ENCODE peak calls at places on chromosomes 16 and 17, in nine cellular contexts. L is left ventricle myocardium inferior, X is breast epithelium, O is mammary epithelial cell, V is Panc1, M is A673, N is esophagus muscularis mucosa, R is Peyer's patch, E is adrenal gland. C is an unnamed sample. For H3K4me1, the result is how much of the 10 kb centered on the place peaks cover.

GRCh38 chr16:75116081-75116910 is at the start of gene LDHD:
- DNase-seq in L (peak), X (peak), O (peak), V (no peak), M (no peak), N (no peak), R (no peak), E (peak), C (peak)

GRCh38 chr17:37168731-37169353 is 206.9 kb upstream of the C17orf78 start:
- DNase-seq in L (no peak), X (no peak), O (no peak), V (no peak), M (no peak), N (no peak), R (no peak), E (no peak), C (no peak)

GRCh38 chr17:40309031-40309937 is at the start of gene RARA:
- DNase-seq in L (peak), X (no peak), O (no peak), V (no peak), M (no peak), N (no peak), R (no peak), E (no peak), C (peak)

GRCh38 chr17:15493031-15493750 is 25.8 kb upstream of the CDRT4 start:
- DNase-seq in L (no peak), X (no peak), O (no peak), V (no peak), M (no peak), N (no peak), R (no peak), E (no peak), C (no peak)

GRCh38 chr17:36640346-36640745 is 39.0 kb downstream of the MRM1 start:
- DNase-seq in L (no peak), X (no peak), O (no peak), V (no peak), M (no peak), N (no peak), R (no peak), E (no peak), C (no peak)

GRCh38 chr16:88883946-88884345 is 17.5 kb upstream of the PABPN1L start:
- DNase-seq in L (no peak), X (no peak), O (no peak), V (no peak), M (no peak), N (no peak), R (no peak), E (no peak), C (no peak)

GRCh38 chr16:4687946-4688673 is 5.3 kb upstream of the NUDT16L1 start:
- DNase-seq in L (no peak), X (no peak), O (no peak), V (no peak), M (no peak), N (no peak), R (no peak), E (peak), C (peak)

GRCh38 chr16:11303405-11304138 is 22.4 kb upstream of the PRM1 start:
- DNase-seq in L (no peak), X (peak), O (peak), V (no peak), M (no peak), N (no peak), R (no peak), E (no peak), C (peak)

GRCh38 chr16:89093602-89094251 is at the start of gene ACSF3:
- DNase-seq in L (peak), X (no peak), O (peak), V (no peak), M (peak), N (no peak), R (peak), E (peak), C (peak)

DNA sequence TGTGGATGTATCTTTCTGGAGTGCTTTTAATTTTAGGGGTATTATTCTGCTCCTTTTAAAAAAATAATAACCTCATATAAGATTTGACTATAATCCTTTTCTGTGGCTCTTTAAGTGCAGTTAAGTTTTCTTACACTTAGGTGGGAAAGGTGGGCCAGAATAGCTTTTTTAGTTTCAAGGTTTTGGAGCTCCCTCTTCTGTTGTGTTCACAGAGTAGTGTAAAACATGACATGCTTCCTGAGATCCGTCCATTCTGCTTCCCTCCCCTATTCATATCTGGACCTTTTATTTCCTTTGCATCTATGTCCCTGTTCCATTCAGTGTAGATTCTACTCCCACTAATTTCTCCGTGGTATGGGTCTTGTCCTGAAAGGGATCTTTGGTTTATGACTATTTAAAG is 12.8 kb downstream of the LRRC36 start:
- DNase-seq in L (no peak), X (no peak), O (no peak), V (no peak), M (no peak), N (peak), R (no peak), E (no peak), C (no peak)
- TF ChIP-seq CTCF in L (peak), X (no peak), O (no peak), V (no peak), M (peak), N (no peak), R (no peak), E (no peak), C (no peak)

GRCh38 chr17:31490019-31490383 is 98.5 kb downstream of the RAB11FIP4 start:
- DNase-seq in L (no peak), X (no peak), O (no peak), V (no peak), M (no peak), N (no peak), R (no peak), E (no peak), C (no peak)
- H3K4me3 ChIP-seq in L (no peak), X (no peak), O (no peak), V (no peak), M (no peak), N (no peak), R (peak), E (no peak), C (no peak)

GRCh38 chr16:86823125-86823524 is 244.8 kb downstream of the FOXL1 start:
- DNase-seq in L (no peak), X (no peak), O (no peak), V (peak), M (no peak), N (no peak), R (no peak), E (no peak), C (no peak)
- H3K4me1 ChIP-seq in L (under half), X (under half), O (under half), V (under half), M (under half), N (under half), R (under half), E (under half), C (under half)

GRCh38 chr17:48951572-48951971 is 6.9 kb upstream of the SNF8 start:
- DNase-seq in L (no peak), X (no peak), O (no peak), V (no peak), M (no peak), N (no peak), R (no peak), E (no peak), C (no peak)

GRCh38 chr17:48952904-48953303 is 8.3 kb upstream of the SNF8 start:
- DNase-seq in L (no peak), X (no peak), O (no peak), V (no peak), M (no peak), N (no peak), R (no peak), E (no peak), C (no peak)

DNA sequence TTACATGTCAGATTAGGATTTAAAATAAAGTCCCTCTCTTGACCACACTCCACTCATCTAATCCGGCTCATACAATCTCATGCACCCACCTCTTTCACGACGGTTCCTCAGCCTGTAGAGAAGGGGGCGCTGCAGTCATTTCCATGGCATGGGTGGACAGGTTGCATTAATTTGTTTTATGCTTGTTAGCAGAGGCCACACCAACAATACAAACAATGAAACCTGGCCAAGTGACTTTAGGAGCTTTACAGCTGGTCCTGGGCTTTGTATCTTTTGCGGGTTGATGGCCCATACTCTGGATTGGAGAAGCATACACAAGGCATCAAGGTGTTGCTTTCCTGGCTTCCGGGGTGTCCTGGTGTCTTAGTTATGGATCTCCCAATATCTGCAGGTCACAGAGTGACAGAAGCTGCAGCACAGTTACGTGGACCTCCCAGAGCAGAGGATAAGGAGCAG is 9.7 kb upstream of the SNF8 start:
- DNase-seq in L (no peak), X (no peak), O (no peak), V (no peak), M (peak), N (no peak), R (no peak), E (no peak), C (no peak)
- TF ChIP-seq CTCF in L (no peak), X (no peak), O (peak), V (peak), M (peak), N (no peak), R (no peak), E (no peak), C (no peak)

GRCh38 chr17:44355310-44355640 is 8.4 kb downstream of the FAM171A2 start:
- DNase-seq in L (no peak), X (no peak), O (no peak), V (no peak), M (no peak), N (no peak), R (no peak), E (no peak), C (no peak)

GRCh38 chr17:44353656-44354331 is 8.7 kb downstream of the GRN start:
- DNase-seq in L (peak), X (no peak), O (no peak), V (no peak), M (peak), N (no peak), R (no peak), E (no peak), C (peak)

GRCh38 chr17:44356241-44356640 is 7.4 kb downstream of the FAM171A2 start:
- DNase-seq in L (no peak), X (no peak), O (no peak), V (no peak), M (no peak), N (no peak), R (no peak), E (no peak), C (no peak)

GRCh38 chr17:44355642-44356099 is 8.0 kb downstream of the FAM171A2 start:
- DNase-seq in L (no peak), X (no peak), O (no peak), V (no peak), M (no peak), N (no peak), R (no peak), E (no peak), C (no peak)

GRCh38 chr17:44354582-44355309 is 8.9 kb downstream of the FAM171A2 start:
- DNase-seq in L (peak), X (no peak), O (no peak), V (no peak), M (no peak), N (no peak), R (peak), E (no peak), C (no peak)
- H3K4me3 ChIP-seq in L (peak), X (peak), O (no peak), V (no peak), M (no peak), N (peak), R (peak), E (peak), C (no peak)

GRCh38 chr16:85651822-85652430 is 36.8 kb downstream of the GINS2 start:
- DNase-seq in L (no peak), X (no peak), O (no peak), V (no peak), M (peak), N (no peak), R (no peak), E (peak), C (peak)

GRCh38 chr16:85652431-85653221 is 36.1 kb downstream of the GINS2 start:
- DNase-seq in L (peak), X (no peak), O (no peak), V (no peak), M (peak), N (peak), R (no peak), E (peak), C (no peak)

GRCh38 chr16:85649978-85650863 is 37.1 kb downstream of the GSE1 start:
- DNase-seq in L (no peak), X (no peak), O (no peak), V (no peak), M (peak), N (no peak), R (no peak), E (no peak), C (no peak)

GRCh38 chr16:85649411-85649977 is 36.4 kb downstream of the GSE1 start:
- DNase-seq in L (no peak), X (no peak), O (no peak), V (no peak), M (no peak), N (no peak), R (no peak), E (no peak), C (no peak)

DNA sequence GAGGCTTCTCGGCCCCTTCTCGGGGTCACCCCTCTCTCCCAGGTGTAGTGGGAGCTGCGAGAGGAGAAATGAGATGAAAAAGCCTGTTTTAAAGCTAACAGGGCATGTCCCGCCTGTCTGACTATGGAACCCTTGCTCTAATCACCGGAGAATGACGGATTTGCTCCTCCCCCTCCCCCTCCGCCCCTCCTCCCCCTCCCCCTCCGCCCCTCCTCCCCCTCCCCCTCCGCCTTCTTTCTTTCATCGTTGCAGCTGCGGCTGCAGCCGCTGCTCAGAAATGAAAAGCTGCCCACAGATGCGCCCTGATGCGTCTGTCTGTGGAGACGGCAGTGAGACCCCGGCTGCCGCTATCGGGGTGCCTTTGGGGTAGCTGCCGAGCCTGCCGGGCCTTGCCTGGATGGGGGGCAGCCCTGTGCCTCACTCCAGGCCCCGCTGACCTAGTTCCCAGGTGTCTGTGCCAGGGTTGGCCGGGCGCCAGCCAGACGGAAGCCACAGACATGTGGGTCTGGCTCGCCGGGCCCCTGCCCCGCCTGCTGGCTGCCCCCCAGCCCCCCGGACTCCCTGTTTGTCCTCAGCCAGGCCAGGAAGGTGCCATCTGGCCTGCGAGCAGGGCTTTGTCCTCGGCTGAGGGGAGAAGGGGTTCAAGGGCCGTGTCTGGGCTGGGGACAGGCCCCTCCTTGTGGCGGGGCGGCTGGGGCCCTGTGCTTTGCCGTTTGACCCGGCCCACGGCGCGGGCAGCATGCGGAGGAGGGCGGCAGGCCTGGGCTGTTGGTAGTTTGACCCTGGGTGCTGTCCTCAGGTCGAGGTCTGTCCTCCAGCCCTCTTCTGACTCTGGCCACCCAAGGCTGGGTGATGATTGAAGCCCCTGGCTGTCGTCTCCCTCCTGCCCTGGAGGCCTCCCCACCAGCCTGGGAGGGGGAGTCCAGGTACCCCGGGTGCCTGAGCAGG is 37.6 kb downstream of the GINS2 start:
- DNase-seq in L (peak), X (no peak), O (no peak), V (no peak), M (peak), N (no peak), R (no peak), E (peak), C (no peak)
- H3K4me1 ChIP-seq in L (under half), X (under half), O (under half), V (half or more), M (half or more), N (under half), R (under half), E (under half), C (under half)

GRCh38 chr17:49850772-49851386 is 3.0 kb upstream of the TAC4 start:
- DNase-seq in L (no peak), X (no peak), O (no peak), V (no peak), M (no peak), N (no peak), R (no peak), E (peak), C (peak)
- TF ChIP-seq CTCF in L (no peak), X (no peak), O (no peak), V (no peak), M (no peak), N (no peak), R (no peak), E (no peak), C (no peak)

C was measured in left lung.